ENCODE peak calls at places on chromosome 5, in eight cellular contexts. D, O, W, P, Z, N, L and C are unnamed samples.

GRCh38 chr5:101473483-101473882 is 570.4 kb upstream of the ST8SIA4 start:
- DNase-seq in D (no peak), O (no peak), W (peak), P (peak), Z (no peak), N (peak), L (no peak), C (peak)

GRCh38 chr5:96110289-96110688 is 148.6 kb upstream of the ELL2 start:
- DNase-seq in D (no peak), O (no peak), W (no peak), P (no peak), Z (no peak), N (no peak), L (no peak), C (no peak)

GRCh38 chr5:135950611-135951010 is 4.2 kb downstream of the LECT2 start:
- DNase-seq in D (no peak), O (no peak), W (peak), P (no peak), Z (no peak), N (peak), L (no peak), C (no peak)

GRCh38 chr5:177524941-177525655 is 8.3 kb upstream of the DDX41 start:
- DNase-seq in D (no peak), O (no peak), W (no peak), P (no peak), Z (no peak), N (no peak), L (no peak), C (no peak)

GRCh38 chr5:128273736-128274135 is 190.2 kb downstream of the SLC12A2 start:
- DNase-seq in D (no peak), O (no peak), W (no peak), P (no peak), Z (no peak), N (no peak), L (no peak), C (no peak)

GRCh38 chr5:142201471-142201887 is 92.9 kb downstream of the NDFIP1 start:
- DNase-seq in D (no peak), O (no peak), W (no peak), P (no peak), Z (no peak), N (peak), L (no peak), C (no peak)

GRCh38 chr5:74107899-74108298 is 481.9 kb downstream of the ARHGEF28 start:
- DNase-seq in D (no peak), O (no peak), W (no peak), P (no peak), Z (no peak), N (no peak), L (no peak), C (no peak)

GRCh38 chr5:136655429-136655828 is 290.1 kb upstream of the TRPC7 start:
- DNase-seq in D (no peak), O (no peak), W (no peak), P (no peak), Z (no peak), N (peak), L (no peak), C (no peak)

GRCh38 chr5:10324519-10325370 is 17.0 kb upstream of the CMBL start:
- DNase-seq in D (no peak), O (no peak), W (no peak), P (no peak), Z (no peak), N (no peak), L (no peak), C (no peak)

GRCh38 chr5:137604348-137605095 is 105.4 kb upstream of the SPOCK1 start:
- DNase-seq in D (no peak), O (no peak), W (no peak), P (no peak), Z (no peak), N (no peak), L (no peak), C (no peak)

DNA sequence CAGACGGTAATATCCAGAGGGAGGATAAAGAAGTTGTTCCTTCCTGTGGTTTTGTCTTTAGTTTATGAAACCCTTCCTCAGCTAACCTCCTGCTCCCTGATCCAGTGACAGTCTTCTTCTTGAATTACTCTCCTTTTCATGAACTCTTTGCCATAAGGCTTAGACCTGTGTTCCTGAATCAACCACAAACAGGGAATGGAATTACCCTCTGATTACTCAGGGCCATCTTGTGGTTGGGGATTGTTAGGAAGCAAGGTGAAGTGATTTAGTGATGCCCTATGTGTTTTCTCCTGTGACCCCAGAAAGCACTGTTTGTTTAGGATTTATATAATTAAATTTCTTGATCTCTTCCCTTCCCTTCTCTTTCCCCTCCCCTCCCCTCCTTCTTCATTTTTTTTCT is 409.1 kb downstream of the TAF11L14 start:
- DNase-seq in D (no peak), O (no peak), W (no peak), P (no peak), Z (peak), N (no peak), L (no peak), C (no peak)
- TF ChIP-seq CTCF in D (no peak), O (no peak), W (no peak), P (no peak), Z (peak), N (no peak), L (no peak), C (no peak)

GRCh38 chr5:34673463-34674125 is 17.5 kb downstream of the RAI14 start:
- DNase-seq in D (no peak), O (no peak), W (no peak), P (no peak), Z (no peak), N (no peak), L (no peak), C (no peak)
- H3K4me3 ChIP-seq in D (no peak), O (no peak), W (no peak), P (no peak), Z (no peak), N (no peak), L (no peak), C (no peak)

DNA sequence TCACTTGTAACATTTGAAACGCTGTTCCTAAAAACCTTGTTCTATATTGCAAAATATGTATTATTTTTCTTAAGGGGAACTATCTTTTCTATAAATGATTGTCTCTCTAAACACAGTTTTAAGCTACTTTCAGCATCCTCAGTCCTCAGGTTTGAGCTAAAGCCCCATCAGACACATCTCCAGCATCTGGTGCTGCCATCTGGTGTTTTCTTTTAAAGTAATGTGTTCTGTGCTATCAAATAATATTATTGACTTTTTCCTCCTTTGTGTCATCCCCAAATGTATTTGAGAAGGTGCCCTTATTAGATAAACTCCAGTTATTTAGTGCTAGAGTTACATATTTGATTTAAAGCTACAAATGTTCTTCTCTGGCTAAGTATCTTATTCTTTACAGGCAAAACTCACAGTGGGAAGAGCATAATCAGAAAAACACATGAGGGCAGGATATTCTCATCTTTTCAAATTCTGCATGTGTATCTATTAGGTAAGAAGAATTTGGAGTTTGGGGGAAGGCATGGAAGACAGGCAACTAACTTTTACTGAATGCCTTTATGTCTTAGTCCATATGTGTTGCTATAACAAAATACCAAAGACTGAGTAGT is 27.5 kb downstream of the ZNF474 start:
- DNase-seq in D (peak), O (no peak), W (peak), P (no peak), Z (peak), N (peak), L (no peak), C (peak)
- TF ChIP-seq CTCF in D (peak), O (peak), W (peak), P (peak), Z (peak), N (peak), L (no peak), C (peak)

DNA sequence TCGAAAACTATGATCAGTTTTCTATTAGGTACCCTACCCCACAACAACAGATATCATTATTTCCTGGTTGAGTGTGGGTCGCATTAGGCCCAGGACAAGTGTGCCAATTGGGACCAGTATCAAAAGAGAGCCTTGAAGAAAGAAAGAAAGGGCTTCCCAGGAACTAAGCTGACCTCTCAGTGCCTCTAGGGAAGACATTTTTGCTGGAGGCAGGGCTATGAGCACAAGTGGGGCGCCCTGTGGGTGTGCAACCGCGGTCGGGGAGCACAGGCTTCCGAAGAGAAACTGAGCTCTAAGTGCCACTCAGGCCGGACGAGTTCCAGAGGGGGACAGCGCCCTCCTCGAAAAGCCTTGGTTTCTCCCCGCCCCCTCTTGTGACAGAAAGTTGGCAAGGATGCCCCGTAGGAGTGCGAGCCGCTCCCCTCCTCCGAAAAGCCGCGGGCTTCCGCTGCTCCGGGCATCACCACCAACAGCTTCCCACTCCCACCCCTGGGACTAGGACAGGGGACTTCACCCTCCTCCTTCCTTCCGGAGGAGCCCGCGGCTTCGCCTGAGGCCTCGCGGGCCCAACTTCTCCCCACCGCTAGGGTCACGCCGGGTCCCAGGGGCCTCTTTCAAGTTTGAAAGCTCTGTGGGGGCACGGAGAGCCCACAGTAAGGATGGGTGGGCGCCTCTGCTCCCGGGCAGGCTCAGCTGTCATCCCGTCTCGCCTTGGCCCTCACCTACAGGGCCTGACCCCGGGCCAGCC is 2.0 kb downstream of the NR2F1-AS1 start:
- DNase-seq in D (no peak), O (no peak), W (peak), P (no peak), Z (peak), N (no peak), L (peak), C (no peak)
- H3K4me3 ChIP-seq in D (peak), O (peak), W (peak), P (no peak), Z (peak), N (peak), L (no peak), C (no peak)

GRCh38 chr5:35963381-35963843 is 25.0 kb upstream of the CAPSL start:
- DNase-seq in D (no peak), O (no peak), W (peak), P (no peak), Z (peak), N (peak), L (no peak), C (peak)
- TF ChIP-seq CTCF in D (peak), O (peak), W (peak), P (peak), Z (peak), N (peak), L (no peak), C (peak)

GRCh38 chr5:172110921-172111873 is 76.8 kb downstream of the STK10 start:
- DNase-seq in D (no peak), O (peak), W (peak), P (peak), Z (no peak), N (peak), L (no peak), C (peak)
- H3K4me3 ChIP-seq in D (no peak), O (peak), W (peak), P (peak), Z (no peak), N (peak), L (no peak), C (peak)

DNA sequence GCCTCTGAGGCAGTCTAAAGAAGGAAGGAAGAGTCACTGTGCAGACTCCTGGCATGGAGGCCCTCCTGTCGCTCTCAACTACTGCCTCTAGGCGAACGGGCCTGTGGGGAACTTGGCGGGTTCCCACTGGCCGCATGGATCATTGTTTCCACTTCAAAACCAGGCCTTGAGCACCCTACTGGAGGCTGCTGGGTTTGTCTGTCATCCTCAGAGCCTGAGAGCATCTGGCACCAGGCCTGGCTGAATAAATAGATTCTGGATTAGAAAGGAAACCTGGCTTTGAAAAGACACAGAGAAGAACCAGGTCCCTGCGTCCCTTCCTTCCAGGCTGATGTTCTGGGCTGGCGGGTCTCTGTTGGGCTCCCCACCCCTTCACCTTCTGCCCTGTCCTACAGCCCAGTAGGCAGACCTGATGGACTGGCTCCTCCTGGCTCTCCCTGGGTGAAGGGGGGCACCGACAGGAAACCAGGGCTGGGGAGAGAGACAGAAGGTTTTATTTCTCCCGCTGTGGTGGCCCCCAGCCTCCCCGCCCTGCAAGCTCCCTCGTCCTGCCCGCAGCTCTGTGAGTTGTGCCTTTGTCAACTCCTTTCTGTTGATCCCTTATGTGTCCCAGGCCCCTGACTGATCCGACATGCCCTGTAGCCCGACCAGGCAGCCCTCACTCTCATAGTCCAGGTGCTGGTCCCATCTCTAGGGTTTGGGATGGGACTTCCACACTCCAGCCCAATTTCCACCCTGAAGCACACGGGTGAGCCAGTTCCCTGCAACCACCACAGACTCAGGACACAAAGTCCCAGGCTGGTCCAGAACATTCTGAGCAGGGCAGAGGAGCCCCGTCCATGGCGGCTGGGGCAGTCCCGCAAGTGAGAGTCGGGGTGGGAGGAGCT is 50.1 kb downstream of the ADAMTS2 start:
- DNase-seq in D (no peak), O (no peak), W (no peak), P (no peak), Z (no peak), N (peak), L (no peak), C (no peak)
- TF ChIP-seq CTCF in D (peak), O (no peak), W (no peak), P (no peak), Z (no peak), N (peak), L (no peak), C (no peak)

GRCh38 chr5:66826696-66827095 is 230.5 kb downstream of the MAST4 start:
- DNase-seq in D (peak), O (no peak), W (no peak), P (no peak), Z (no peak), N (no peak), L (no peak), C (no peak)
- H3K4me3 ChIP-seq in D (peak), O (no peak), W (no peak), P (no peak), Z (no peak), N (no peak), L (no peak), C (no peak)

GRCh38 chr5:27242258-27242626 is 203.9 kb upstream of the CDH9 start:
- DNase-seq in D (no peak), O (no peak), W (no peak), P (no peak), Z (peak), N (no peak), L (no peak), C (no peak)
- TF ChIP-seq CTCF in D (no peak), O (no peak), W (no peak), P (no peak), Z (no peak), N (no peak), L (no peak), C (no peak)